ENCODE peak calls at places on chromosomes 2 and 18, in nine cellular contexts. M, O, Q, H, A, Z, D, J and U are unnamed samples.

GRCh38 chr2:27943138-27943537 is 52.6 kb downstream of the BABAM2 start:
- DNase-seq in M (peak; percentile 43), Q (no peak), Z (no peak), O (no peak), D (no peak), J (no peak), H (no peak), A (no peak), U (no peak)

GRCh38 chr2:70553584-70554337 is at the start of gene TGFA:
- DNase-seq in Z (no peak), M (peak; percentile 63), H (peak; percentile 87), Q (peak; percentile 12), D (peak; percentile 55), J (peak; percentile 36), O (peak; percentile 92), A (peak; percentile 86), U (peak; percentile 68)

GRCh38 chr2:133836220-133836619 is 268.0 kb upstream of the NCKAP5 start:
- DNase-seq in O (no peak), J (no peak), Q (no peak), H (no peak), A (no peak), D (no peak), M (no peak), Z (no peak), U (no peak)

GRCh38 chr2:113179446-113180045 is 5.8 kb downstream of the PSD4 start:
- DNase-seq in H (no peak), J (no peak), Q (no peak), A (no peak), Z (no peak), D (no peak), M (no peak), O (no peak), U (no peak)

GRCh38 chr2:240806006-240806405 is 14.0 kb downstream of the KIF1A start:
- DNase-seq in A (no peak), D (peak; percentile 7), M (no peak), J (no peak), Q (no peak), Z (no peak), H (peak; percentile 3), O (no peak), U (no peak)

GRCh38 chr2:27370816-27371620 is 602 bp downstream of the SNX17 start:
- DNase-seq in H (no peak), A (no peak), Z (no peak), D (peak; percentile 46), O (peak; percentile 65), J (no peak), M (peak; percentile 58), Q (peak; percentile 34), U (peak; percentile 75)

GRCh38 chr2:191917967-191918651 is 71.2 kb upstream of the CAVIN2 start:
- DNase-seq in M (no peak), O (no peak), Q (no peak), H (no peak), D (peak; percentile 34), A (no peak), Z (no peak), J (no peak), U (no peak)

GRCh38 chr2:137980459-137980858 is 16.2 kb downstream of the HNMT start:
- DNase-seq in Q (no peak), H (no peak), Z (no peak), A (no peak), J (no peak), O (no peak), M (no peak), D (no peak), U (no peak)

GRCh38 chr2:3581367-3582262 is 6.6 kb downstream of the RPS7 start:
- DNase-seq in M (no peak), H (no peak), Z (no peak), J (no peak), O (no peak), A (no peak), Q (no peak), D (no peak), U (no peak)

GRCh38 chr18:45916302-45916701 is 50.8 kb downstream of the EPG5 start:
- DNase-seq in Z (no peak), H (peak; percentile 16), J (no peak), M (no peak), D (no peak), A (no peak), O (no peak), Q (no peak), U (no peak)

GRCh38 chr2:191304939-191305875 is 60.0 kb downstream of the MYO1B start:
- DNase-seq in Z (no peak), M (peak; percentile 37), D (peak; percentile 63), A (no peak), J (peak; percentile 68), O (no peak), Q (peak; percentile 37), H (no peak), U (no peak)

GRCh38 chr2:101327863-101328394 is 19.4 kb upstream of the RNF149 start:
- DNase-seq in A (no peak), H (no peak), Q (no peak), J (no peak), M (no peak), Z (no peak), D (no peak), O (peak; percentile 71), U (no peak)

GRCh38 chr2:207472343-207473202 is 57.2 kb upstream of the CREB1 start:
- DNase-seq in H (no peak), Z (no peak), M (no peak), D (no peak), J (no peak), A (no peak), Q (no peak), O (no peak), U (no peak)

GRCh38 chr2:19807346-19807745 is 94.4 kb downstream of the TTC32 start:
- DNase-seq in Z (no peak), M (no peak), Q (no peak), H (no peak), A (no peak), J (no peak), D (no peak), O (no peak), U (no peak)

GRCh38 chr2:19667085-19667484 is 234.7 kb downstream of the TTC32 start:
- DNase-seq in Q (peak; percentile 38), Z (no peak), O (no peak), H (no peak), M (no peak), D (no peak), J (no peak), A (no peak), U (no peak)

GRCh38 chr2:24048662-24049484 is 668 bp upstream of the FKBP1B start:
- DNase-seq in Q (no peak), M (no peak), H (no peak), J (no peak), Z (no peak), A (no peak), O (no peak), D (no peak), U (no peak)

GRCh38 chr2:132598536-132598935 is 71.5 kb downstream of the LYPD1 start:
- DNase-seq in M (no peak), A (no peak), H (no peak), J (no peak), O (no peak), D (no peak), Q (no peak), Z (no peak), U (no peak)

DNA sequence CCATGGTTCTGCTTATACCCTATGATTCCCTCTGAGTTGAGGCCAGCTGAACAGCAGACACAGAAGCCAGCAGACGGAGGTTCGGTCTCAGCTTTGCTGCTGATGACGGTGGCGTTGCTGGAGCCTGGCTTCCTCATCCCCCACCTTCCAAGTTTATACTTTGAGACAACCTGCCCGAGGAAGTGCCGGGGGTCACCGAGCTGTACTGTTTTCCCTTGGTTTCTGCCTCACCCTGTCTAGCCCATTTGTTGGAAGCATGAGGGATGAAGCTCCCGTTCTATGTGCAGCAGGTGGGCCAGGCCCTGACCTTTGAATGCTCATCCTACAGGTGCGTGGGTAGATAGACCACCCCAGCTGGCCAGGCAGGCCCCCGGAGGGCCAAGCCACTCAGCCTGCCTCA is 117.3 kb downstream of the MYCN start:
- DNase-seq in Q (no peak), J (no peak), D (no peak), H (no peak), M (no peak), O (no peak), A (no peak), Z (no peak), U (no peak)
- TF ChIP-seq CTCF in Q (no peak), J (no peak), D (no peak), H (no peak), M (no peak), O (no peak), A (no peak), Z (no peak), U (no peak)

DNA sequence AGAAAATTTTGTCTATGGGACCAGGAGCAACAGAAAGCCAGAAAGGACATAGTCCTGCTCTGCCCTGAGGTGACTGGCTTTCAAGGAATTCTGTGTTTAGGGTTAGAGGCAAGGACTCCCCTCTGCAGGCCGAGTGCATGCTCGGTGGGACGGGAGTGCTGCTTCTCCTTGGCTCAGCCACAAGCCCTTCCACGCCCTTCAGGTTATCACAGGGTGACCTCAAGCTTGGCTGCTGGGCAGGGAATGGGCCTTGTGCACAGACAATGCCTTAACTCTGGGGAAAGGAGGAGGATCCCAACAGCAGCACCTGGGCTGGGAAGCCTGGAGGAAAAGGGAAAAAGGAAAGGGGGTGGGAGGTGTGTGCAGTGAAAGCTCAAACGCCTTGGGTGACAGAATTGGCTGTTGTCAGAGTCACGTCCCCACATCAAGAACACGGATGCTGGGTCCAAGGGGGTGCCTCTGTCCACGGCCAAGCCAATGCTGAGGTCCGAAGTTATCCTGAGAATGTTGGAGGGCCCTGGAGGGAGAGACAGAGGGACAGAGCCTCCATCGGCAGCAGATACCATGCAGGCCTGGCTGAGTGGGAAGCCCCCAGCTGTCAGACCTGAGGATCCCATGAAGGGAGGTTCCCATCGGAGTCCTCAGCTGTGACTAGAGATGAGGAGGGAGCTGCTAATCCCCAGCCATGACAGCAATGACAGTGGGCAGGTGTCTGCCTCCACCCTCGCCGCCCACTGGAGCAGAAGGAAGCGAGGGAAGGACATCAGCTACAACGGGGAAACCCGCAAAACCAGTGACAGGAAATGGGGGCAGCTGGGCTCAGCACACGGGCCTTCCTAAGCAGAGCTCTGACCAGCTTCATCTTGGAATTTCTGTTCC is 32.5 kb downstream of the FAM178B start:
- DNase-seq in A (no peak), Z (no peak), D (no peak), H (no peak), O (no peak), M (no peak), J (no peak), Q (no peak), U (peak; percentile 10)
- TF ChIP-seq CTCF in A (no peak), Z (no peak), D (no peak), H (no peak), O (no peak), M (no peak), J (no peak), Q (no peak), U (no peak)

GRCh38 chr2:127701193-127701650 is at the start of gene SFT2D3:
- DNase-seq in Z (no peak), A (peak; percentile 93), D (peak; percentile 94), M (peak; percentile 94), J (peak; percentile 88), O (peak; percentile 91), Q (peak; percentile 88), H (peak; percentile 89), U (peak; percentile 93)
- TF ChIP-seq CTCF in Z (no peak), A (peak; percentile 29), D (no peak), M (no peak), J (no peak), O (no peak), Q (no peak), H (no peak), U (no peak)

DNA sequence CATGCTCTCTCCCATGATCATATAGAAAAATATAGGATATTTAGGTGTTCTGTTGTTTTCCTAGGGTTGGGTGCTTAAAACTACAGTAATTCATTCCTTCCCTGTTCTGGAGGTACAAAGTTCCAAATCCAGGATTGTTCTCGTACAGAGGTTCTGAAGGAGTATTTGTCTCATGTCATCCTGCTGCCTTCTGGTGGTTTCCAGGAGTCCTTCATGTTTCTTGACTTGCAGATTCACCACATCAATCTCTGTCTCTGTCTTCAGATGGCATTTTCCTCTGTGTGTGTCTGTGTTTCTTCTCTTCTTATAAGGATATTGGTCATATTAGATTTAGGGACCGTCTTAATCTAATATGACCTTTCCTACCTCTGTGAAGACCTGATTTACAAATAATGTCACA is 397.9 kb downstream of the NYAP2 start:
- DNase-seq in H (no peak), O (no peak), Q (no peak), M (no peak), Z (no peak), A (no peak), J (no peak), D (no peak), U (no peak)
- TF ChIP-seq CTCF in H (no peak), O (no peak), Q (no peak), M (peak; percentile 15), Z (no peak), A (no peak), J (peak; percentile 53), D (peak; percentile 16), U (no peak)